ENCODE peak calls at places on chromosomes 7 and 10, in four cellular contexts. W is right cardiac atrium, R is IMR-90, F is right atrium auricular region. S is an unnamed sample.

GRCh38 chr7:77415474-77415821 is 701 bp downstream of the GSAP start:
- DNase-seq in F (no peak), W (peak; percentile 56), R (no peak), S (peak; percentile 75)

GRCh38 chr10:26446258-26446657 is 8.1 kb downstream of the APBB1IP start:
- DNase-seq in R (no peak), F (no peak), W (no peak), S (no peak)

GRCh38 chr7:19317461-19317860 is 172.2 kb upstream of the FERD3L start:
- DNase-seq in R (peak; percentile 9), W (no peak), F (no peak), S (no peak)

GRCh38 chr10:86362566-86363183 is 3.9 kb downstream of the GRID1 start:
- DNase-seq in F (no peak), W (no peak), R (no peak), S (no peak)

GRCh38 chr7:5348134-5349004 is 65.6 kb downstream of the SLC29A4 start:
- DNase-seq in F (no peak), W (no peak), R (no peak), S (no peak)

GRCh38 chr7:85022064-85022697 is 164.7 kb downstream of the SEMA3D start:
- DNase-seq in W (no peak), R (no peak), F (no peak), S (no peak)

GRCh38 chr10:124744688-124745055 is 494 bp upstream of the FAM53B start:
- DNase-seq in F (no peak), W (no peak), R (peak; percentile 71), S (peak; percentile 61)

GRCh38 chr7:66699998-66700397 is 40.5 kb upstream of the RABGEF1 start:
- DNase-seq in W (peak; percentile 92), F (no peak), R (no peak), S (no peak)

GRCh38 chr10:112904000-112904399 is 46.0 kb upstream of the TCF7L2 start:
- DNase-seq in F (no peak), W (no peak), R (peak; percentile 60), S (no peak)

GRCh38 chr10:126924915-126925300 is 19.7 kb downstream of the DOCK1 start:
- DNase-seq in W (no peak), R (peak; percentile 60), F (no peak), S (no peak)

GRCh38 chr7:28346256-28346655 is 66.1 kb upstream of the CREB5 start:
- DNase-seq in F (no peak), R (no peak), W (no peak), S (no peak)

GRCh38 chr7:117124585-117125220 is 171.4 kb downstream of the ST7 start:
- DNase-seq in F (peak; percentile 88), W (peak; percentile 78), R (peak; percentile 97), S (peak; percentile 66)

GRCh38 chr7:105675873-105676484 is 94.7 kb upstream of the EFCAB10 start:
- DNase-seq in F (no peak), R (no peak), W (peak; percentile 79), S (peak; percentile 85)

GRCh38 chr7:140126435-140127034 is 50.2 kb downstream of the KDM7A start:
- DNase-seq in R (no peak), F (no peak), W (no peak), S (no peak)

GRCh38 chr7:21426286-21426957 is 1.5 kb upstream of the SP4 start:
- DNase-seq in F (no peak), W (no peak), R (no peak), S (no peak)

GRCh38 chr10:124740374-124741280 is 3.6 kb downstream of the FAM53B start:
- DNase-seq in R (peak; percentile 41), F (peak; percentile 80), W (peak; percentile 90), S (peak; percentile 81)

GRCh38 chr7:8217200-8218068 is 44.5 kb downstream of the ICA1 start:
- DNase-seq in R (peak; percentile 73), F (no peak), W (no peak), S (no peak)

DNA sequence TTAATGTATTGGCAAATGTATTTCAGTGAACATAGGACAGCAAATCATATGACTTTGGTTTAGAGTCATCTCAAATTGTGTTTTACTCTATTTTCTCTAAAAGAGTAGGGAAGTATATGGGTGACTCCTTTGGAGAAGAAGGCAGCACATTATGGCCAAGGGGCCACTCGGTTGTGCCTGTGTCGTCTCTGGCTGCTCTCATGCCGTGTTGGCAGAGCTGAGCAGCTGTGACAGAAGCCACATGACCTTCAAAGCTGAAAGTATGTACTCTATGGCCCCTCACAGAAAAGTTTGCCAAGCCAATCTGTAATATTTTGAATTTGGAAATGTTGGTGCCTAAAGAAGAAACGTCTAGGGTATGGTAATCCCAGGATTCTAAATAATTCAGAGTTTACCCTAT is 47.5 kb downstream of the TASOR2 start:
- DNase-seq in F (no peak), W (peak; percentile 66), R (no peak), S (peak; percentile 39)
- H3K27ac ChIP-seq in F (peak overlapping the region; percentile 65), W (peak overlapping the region; percentile 52), R (no peak overlapping the region), S (no peak overlapping the region)

DNA sequence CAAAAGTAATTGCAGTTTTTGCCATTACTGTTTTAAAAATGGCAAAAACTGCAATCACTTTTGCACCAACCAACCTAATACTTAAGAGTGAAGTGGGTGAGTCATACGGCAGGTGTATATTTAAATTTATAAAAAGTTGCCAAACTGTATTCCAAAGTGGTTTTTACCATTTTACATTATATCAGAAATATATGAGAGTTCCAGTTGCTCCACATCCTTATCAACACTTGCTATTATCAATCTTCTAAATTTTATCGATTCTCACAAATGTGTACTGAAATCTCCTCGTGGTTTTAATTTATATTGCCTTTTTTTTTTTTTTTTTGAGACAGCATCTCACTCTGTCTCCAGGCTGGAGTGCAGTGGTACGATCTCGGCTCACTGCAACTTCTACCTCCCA is 3.6 kb upstream of the SCRN1 start:
- DNase-seq in F (no peak), W (no peak), R (no peak), S (no peak)
- H3K9me3 ChIP-seq in F (peaks cover 36% of the 10 kb centered on the region), W (no peaks in the 10 kb centered on the region), R (peaks cover 6% of the 10 kb centered on the region), S (no peaks in the 10 kb centered on the region)

GRCh38 chr10:98460837-98461499 is 14.2 kb upstream of the HPS1 start:
- DNase-seq in R (peak; percentile 96), F (peak; percentile 70), W (peak; percentile 48), S (no peak)
- H3K27ac ChIP-seq in R (peak overlapping the region; percentile 59), F (peak overlapping the region; percentile 70), W (peak overlapping the region; percentile 70), S (no peak overlapping the region)

GRCh38 chr7:157476654-157477549 is 140.1 kb downstream of the DNAJB6 start:
- DNase-seq in F (no peak), R (no peak), W (no peak), S (no peak)
- H3K9me3 ChIP-seq in F (peaks cover 20% of the 10 kb centered on the region), R (peaks cover 23% of the 10 kb centered on the region), W (no peaks in the 10 kb centered on the region), S (no peaks in the 10 kb centered on the region)

GRCh38 chr10:28558923-28559508 is 26.1 kb downstream of the WAC start:
- DNase-seq in F (no peak), W (no peak), R (peak; percentile 27), S (no peak)
- H3K27ac ChIP-seq in F (no peak overlapping the region), W (no peak overlapping the region), R (no peak overlapping the region), S (no peak overlapping the region)

DNA sequence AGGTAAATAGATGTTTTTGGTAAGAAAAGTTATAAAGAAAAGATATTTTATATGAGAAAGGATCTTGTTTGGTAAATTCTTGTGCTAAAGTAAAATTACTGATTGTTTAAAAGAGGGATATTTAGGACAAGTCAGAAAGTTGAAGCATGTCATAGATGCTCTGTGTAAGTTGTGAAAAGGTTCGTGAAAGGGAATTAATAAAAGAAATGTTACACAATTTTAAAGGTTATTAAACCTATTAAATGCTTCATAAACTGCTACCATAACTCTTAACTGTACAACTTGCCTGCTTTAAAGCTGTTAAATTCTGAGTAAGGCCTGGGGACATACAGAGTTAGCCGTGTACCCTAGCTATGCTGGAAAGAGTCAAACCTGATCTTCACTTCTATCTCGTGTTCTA is 634.1 kb downstream of the ACTR3B start:
- DNase-seq in F (no peak), W (no peak), R (no peak), S (no peak)
- H3K9me3 ChIP-seq in F (no peaks in the 10 kb centered on the region), W (no peaks in the 10 kb centered on the region), R (peaks cover 32% of the 10 kb centered on the region), S (no peaks in the 10 kb centered on the region)

GRCh38 chr10:29157321-29157720 is 131.5 kb upstream of the LYZL1 start:
- DNase-seq in F (no peak), R (no peak), W (no peak), S (no peak)
- H3K27ac ChIP-seq in F (no peak overlapping the region), R (no peak overlapping the region), W (no peak overlapping the region), S (no peak overlapping the region)

DNA sequence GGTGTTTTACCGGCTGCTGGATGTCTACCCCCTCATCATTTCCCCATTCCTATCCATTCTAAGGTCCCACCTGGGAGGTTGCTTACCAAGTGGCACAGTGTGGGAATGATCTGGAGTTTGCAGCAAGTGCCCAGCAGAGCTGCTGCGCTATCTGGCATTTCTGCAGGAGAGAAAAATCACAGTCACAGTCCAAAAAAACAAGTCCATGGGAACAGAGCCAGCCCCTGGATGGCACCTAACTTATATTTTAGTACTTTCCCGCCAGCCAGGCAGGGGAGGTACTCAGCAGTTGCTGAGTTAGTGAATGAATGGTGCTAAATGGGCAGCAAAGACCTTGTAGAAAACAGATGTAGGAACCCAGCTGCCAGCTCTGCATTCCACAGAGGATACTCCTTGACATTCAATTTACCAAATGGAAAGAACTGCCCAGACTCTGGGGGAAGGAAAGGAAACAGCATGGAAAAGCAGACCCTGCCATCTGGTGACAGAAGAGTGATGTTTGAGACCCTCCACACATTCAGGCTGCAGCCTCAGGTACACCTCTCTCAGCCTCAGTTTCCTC is 54.5 kb downstream of the GSDME start:
- DNase-seq in W (peak; percentile 30), R (peak; percentile 41), F (no peak), S (peak; percentile 58)
- H3K9me3 ChIP-seq in W (no peaks in the 10 kb centered on the region), R (no peaks in the 10 kb centered on the region), F (no peaks in the 10 kb centered on the region), S (no peaks in the 10 kb centered on the region)

GRCh38 chr10:36711371-36711770 is 414.0 kb upstream of the ANKRD30A start:
- DNase-seq in F (no peak), R (no peak), W (no peak), S (no peak)
- H3K27ac ChIP-seq in F (no peak overlapping the region), R (no peak overlapping the region), W (no peak overlapping the region), S (no peak overlapping the region)

GRCh38 chr7:41758321-41758720 is 55.4 kb upstream of the INHBA start:
- DNase-seq in R (no peak), F (no peak), W (no peak), S (no peak)
- H3K9me3 ChIP-seq in R (peaks cover 7% of the 10 kb centered on the region), F (peaks cover 14% of the 10 kb centered on the region), W (no peaks in the 10 kb centered on the region), S (no peaks in the 10 kb centered on the region)

S was measured in thyroid gland.